ENCODE peak calls at places on chromosomes 5 and 9, in nine cellular contexts. W, Z, B, X, G, O, K, S and R are unnamed samples.

GRCh38 chr5:28403846-28404245 is 1365.5 kb upstream of the CDH9 start:
- DNase-seq in W (peak; percentile 63), Z (no peak), B (no peak), X (no peak), G (no peak), O (no peak), K (no peak), S (no peak), R (no peak)

GRCh38 chr9:19748278-19749126 is 40.3 kb downstream of the SLC24A2 start:
- DNase-seq in W (no peak), Z (no peak), B (peak; percentile 4), X (no peak), G (no peak), O (peak; percentile 41), K (no peak), S (no peak), R (no peak)

GRCh38 chr9:22030101-22030598 is 21.0 kb upstream of the CDKN2B start:
- DNase-seq in W (peak; percentile 71), Z (no peak), B (peak; percentile 77), X (no peak), G (peak; percentile 54), O (peak; percentile 89), K (no peak), S (no peak), R (no peak)

GRCh38 chr9:133787749-133788015 is 49.5 kb upstream of the SARDH start:
- DNase-seq in W (peak; percentile 25), Z (peak; percentile 32), B (peak; percentile 25), X (no peak), G (peak; percentile 87), O (no peak), K (no peak), S (peak; percentile 76), R (peak; percentile 38)

GRCh38 chr9:132946624-132947295 is 2.3 kb upstream of the TSC1 start:
- DNase-seq in W (peak; percentile 18), Z (peak; percentile 42), B (peak; percentile 31), X (no peak), G (no peak), O (peak; percentile 50), K (no peak), S (no peak), R (no peak)

GRCh38 chr5:37133939-37134338 is 115.2 kb downstream of the CPLANE1 start:
- DNase-seq in W (peak; percentile 40), Z (peak; percentile 30), B (peak; percentile 65), X (no peak), G (no peak), O (peak; percentile 70), K (peak; percentile 6), S (no peak), R (no peak)

GRCh38 chr9:27524236-27524635 is at the start of gene IFNK:
- DNase-seq in W (no peak), Z (no peak), B (no peak), X (no peak), G (no peak), O (no peak), K (no peak), S (no peak), R (no peak)

GRCh38 chr5:141923443-141924313 is at the start of gene DELE1:
- DNase-seq in W (peak; percentile 88), Z (peak; percentile 97), B (peak; percentile 92), X (peak; percentile 83), G (peak; percentile 94), O (peak; percentile 95), K (peak; percentile 62), S (peak; percentile 96), R (peak; percentile 79)

GRCh38 chr9:134518004-134518606 is 123.5 kb upstream of the COL5A1 start:
- DNase-seq in W (no peak), Z (no peak), B (peak; percentile 59), X (no peak), G (no peak), O (no peak), K (no peak), S (no peak), R (no peak)

GRCh38 chr5:170697031-170697430 is 86.5 kb upstream of the GABRP start:
- DNase-seq in W (no peak), Z (no peak), B (no peak), X (no peak), G (no peak), O (no peak), K (no peak), S (no peak), R (no peak)

GRCh38 chr9:38032266-38032830 is 36.7 kb downstream of the SHB start:
- DNase-seq in W (no peak), Z (no peak), B (no peak), X (no peak), G (no peak), O (no peak), K (no peak), S (peak; percentile 89), R (no peak)

GRCh38 chr9:93013856-93014582 is 44.5 kb upstream of the SUSD3 start:
- DNase-seq in W (no peak), Z (no peak), B (no peak), X (no peak), G (no peak), O (no peak), K (no peak), S (peak; percentile 7), R (no peak)

GRCh38 chr5:100026601-100027000 is 508.6 kb upstream of the FAM174A start:
- DNase-seq in W (no peak), Z (no peak), B (no peak), X (no peak), G (no peak), O (no peak), K (no peak), S (no peak), R (no peak)

GRCh38 chr9:84781431-84781830 is 111.9 kb downstream of the NTRK2 start:
- DNase-seq in W (no peak), Z (peak; percentile 6), B (peak; percentile 13), X (no peak), G (peak; percentile 61), O (peak; percentile 26), K (no peak), S (no peak), R (no peak)

GRCh38 chr9:84788803-84789462 is 119.4 kb downstream of the NTRK2 start:
- DNase-seq in W (no peak), Z (no peak), B (no peak), X (no peak), G (no peak), O (no peak), K (no peak), S (no peak), R (no peak)

GRCh38 chr9:84782228-84782866 is 112.8 kb downstream of the NTRK2 start:
- DNase-seq in W (peak; percentile 69), Z (no peak), B (peak; percentile 58), X (no peak), G (no peak), O (peak; percentile 13), K (no peak), S (no peak), R (no peak)

GRCh38 chr9:84789463-84789830 is 119.9 kb downstream of the NTRK2 start:
- DNase-seq in W (no peak), Z (no peak), B (no peak), X (no peak), G (no peak), O (no peak), K (no peak), S (no peak), R (no peak)

DNA sequence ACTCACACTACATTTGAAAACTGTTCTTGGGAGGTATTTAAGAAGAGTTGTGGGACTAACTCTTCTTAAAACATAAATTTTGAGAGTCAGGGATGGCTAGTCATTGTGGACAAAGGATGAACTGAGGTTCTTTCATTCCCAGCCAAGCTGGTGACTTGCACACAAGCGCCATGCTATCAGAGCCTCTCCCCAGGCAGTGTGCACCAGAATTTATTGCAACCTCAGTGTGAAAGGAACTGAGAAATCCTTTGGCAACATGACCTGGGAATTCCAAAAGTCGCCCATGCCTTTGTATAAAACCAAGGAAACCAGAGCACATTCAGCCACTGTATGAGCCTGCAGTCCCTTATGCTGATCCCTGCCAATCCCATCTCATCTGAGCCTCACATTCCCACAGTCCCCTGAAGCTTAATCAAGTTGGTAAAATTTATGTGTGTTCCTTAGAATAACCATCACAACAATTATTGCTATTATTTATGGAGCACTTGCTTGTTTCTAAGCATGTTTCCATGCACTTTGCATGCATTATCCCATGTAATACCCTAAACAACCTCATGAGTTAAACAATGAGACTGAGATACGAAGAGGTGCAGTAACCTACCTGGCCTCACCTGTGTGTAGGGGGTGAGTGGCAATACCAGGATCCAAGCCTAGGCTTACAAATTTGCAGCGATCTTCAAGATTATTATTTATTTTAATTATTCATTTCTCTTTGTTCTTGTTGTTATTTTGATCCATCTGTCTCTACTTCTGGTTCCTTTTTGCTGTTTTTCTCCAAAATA is 116.4 kb downstream of the NTRK2 start:
- DNase-seq in W (no peak), Z (no peak), B (no peak), X (no peak), G (no peak), O (no peak), K (no peak), S (no peak), R (no peak)
- TF ChIP-seq CTCF in W (no peak), Z (no peak), B (no peak), X (no peak), G (no peak), O (no peak), K (no peak), S (no peak), R (no peak)

GRCh38 chr9:75892168-75892901 is 1.9 kb downstream of the PCSK5 start:
- DNase-seq in W (no peak), Z (peak; percentile 35), B (peak; percentile 34), X (no peak), G (no peak), O (peak; percentile 17), K (no peak), S (peak; percentile 69), R (no peak)
- H3K4me3 ChIP-seq in W (peak overlapping the region; percentile 93), Z (peak overlapping the region; percentile 81), B (peak overlapping the region; percentile 84), X (peak overlapping the region; percentile 57), G (no peak overlapping the region), O (peak overlapping the region; percentile 66), K (peak overlapping the region; percentile 57), S (peak overlapping the region; percentile 63), R (no peak overlapping the region)

GRCh38 chr5:160460377-160461049 is 38.9 kb downstream of the PTTG1 start:
- DNase-seq in W (peak; percentile 23), Z (no peak), B (peak; percentile 42), X (no peak), G (no peak), O (no peak), K (no peak), S (no peak), R (no peak)
- TF ChIP-seq CTCF in W (peak; percentile 22), Z (no peak), B (peak; percentile 54), X (peak; percentile 30), G (peak; percentile 27), O (peak; percentile 37), K (peak; percentile 28), S (no peak), R (peak; percentile 48)

DNA sequence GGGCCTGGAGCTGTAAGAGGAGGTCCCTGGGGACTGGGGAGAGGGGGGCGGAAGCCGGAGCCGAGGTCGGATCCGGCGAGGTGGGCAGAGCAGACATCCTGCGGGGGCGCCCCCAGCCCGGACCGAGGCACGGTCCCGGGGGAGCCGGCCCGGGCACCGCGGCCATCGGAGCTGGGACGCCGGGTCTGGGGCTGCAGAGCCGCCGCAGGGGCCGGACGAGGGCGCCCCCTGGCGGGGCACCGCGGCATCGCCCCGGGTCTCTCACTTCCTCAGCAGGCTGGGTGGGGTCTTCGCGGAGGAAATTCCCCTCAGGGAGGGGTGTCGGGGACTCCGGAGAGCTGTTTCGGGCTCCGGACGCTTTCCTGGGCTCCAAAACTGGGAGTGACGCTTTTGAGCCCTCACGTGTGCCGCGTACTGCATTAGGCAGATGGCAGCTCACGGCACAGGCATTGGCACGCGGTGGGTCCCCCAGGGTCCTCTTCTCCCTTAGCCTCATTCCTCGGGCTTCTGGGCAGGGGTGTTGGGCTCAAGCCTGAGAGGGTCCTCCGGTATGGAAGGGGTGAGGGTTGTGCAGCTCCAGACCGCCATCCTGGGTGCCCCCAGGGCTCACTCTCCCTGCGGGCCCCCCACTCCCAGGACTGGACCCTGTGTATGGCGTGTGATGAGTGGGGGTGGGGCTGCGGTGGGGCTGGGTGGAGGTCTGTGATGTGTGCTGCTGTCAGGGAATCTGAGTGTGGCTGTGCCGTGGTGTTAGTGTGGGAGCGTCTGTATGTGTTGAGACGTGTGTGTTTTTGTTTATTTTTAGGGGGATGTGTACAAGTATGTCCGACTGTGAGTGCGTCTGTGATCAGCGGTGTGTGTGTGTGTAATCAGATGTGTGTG is 29.6 kb downstream of the LHX2 start:
- DNase-seq in W (no peak), Z (peak; percentile 59), B (no peak), X (no peak), G (peak; percentile 36), O (peak; percentile 31), K (no peak), S (peak; percentile 45), R (no peak)
- H3K4me3 ChIP-seq in W (no peak overlapping the region), Z (peak overlapping the region; percentile 59), B (no peak overlapping the region), X (peak overlapping the region; percentile 43), G (peak overlapping the region; percentile 36), O (peak overlapping the region; percentile 42), K (peak overlapping the region; percentile 35), S (peak overlapping the region; percentile 33), R (peak overlapping the region; percentile 24)